ENCODE peak calls at places on chromosomes 5 and 9, in nine cellular contexts. F, V, O, L, C, I, W, R and E are unnamed samples. For H3K4me1, the result is how much of the 10 kb centered on the place peaks cover.

GRCh38 chr9:37311938-37312730 is 110.4 kb upstream of the GRHPR start:
- DNase-seq in F (no peak), V (no peak), O (no peak), L (no peak), C (no peak), I (no peak), W (no peak), R (no peak), E (no peak)

GRCh38 chr9:18706648-18707047 is 232.7 kb downstream of the ADAMTSL1 start:
- DNase-seq in F (no peak), V (no peak), O (no peak), L (no peak), C (no peak), I (no peak), W (no peak), R (no peak), E (no peak)

GRCh38 chr9:77866882-77867281 is 164.7 kb downstream of the GNAQ start:
- DNase-seq in F (no peak), V (no peak), O (no peak), L (no peak), C (no peak), I (no peak), W (no peak), R (no peak), E (no peak)

GRCh38 chr9:117258201-117258866 is 156.5 kb downstream of the ASTN2 start:
- DNase-seq in F (no peak), V (no peak), O (no peak), L (no peak), C (no peak), I (no peak), W (no peak), R (no peak), E (no peak)

GRCh38 chr9:92615790-92616189 is 54.1 kb downstream of the IPPK start:
- DNase-seq in F (no peak), V (no peak), O (no peak), L (no peak), C (no peak), I (no peak), W (no peak), R (no peak), E (no peak)

GRCh38 chr9:128901822-128902221 is 19.0 kb upstream of the PHYHD1 start:
- DNase-seq in F (no peak), V (no peak), O (no peak), L (no peak), C (no peak), I (no peak), W (no peak), R (no peak), E (no peak)

GRCh38 chr5:89351232-89351631 is 468.2 kb upstream of the MEF2C start:
- DNase-seq in F (no peak), V (no peak), O (no peak), L (no peak), C (no peak), I (no peak), W (no peak), R (no peak), E (no peak)

GRCh38 chr5:179930788-179931473 is 23.2 kb upstream of the TBC1D9B start:
- DNase-seq in F (no peak), V (no peak), O (no peak), L (no peak), C (no peak), I (no peak), W (no peak), R (no peak), E (no peak)

GRCh38 chr9:135515541-135515951 is 5.7 kb upstream of the LCN1 start:
- DNase-seq in F (no peak), V (no peak), O (no peak), L (peak), C (no peak), I (no peak), W (no peak), R (no peak), E (no peak)

GRCh38 chr5:157912621-157913325 is 53.8 kb upstream of the CLINT1 start:
- DNase-seq in F (peak), V (no peak), O (no peak), L (no peak), C (no peak), I (no peak), W (no peak), R (no peak), E (no peak)

GRCh38 chr9:128825923-128826702 is 3.5 kb downstream of the SPOUT1 start:
- DNase-seq in F (no peak), V (peak), O (no peak), L (no peak), C (peak), I (no peak), W (no peak), R (no peak), E (no peak)

GRCh38 chr5:157252741-157253465 is 13.0 kb upstream of the CYFIP2 start:
- DNase-seq in F (no peak), V (no peak), O (no peak), L (no peak), C (peak), I (no peak), W (peak), R (no peak), E (no peak)

GRCh38 chr9:37956423-37956820 is 52.5 kb upstream of the SLC25A51 start:
- DNase-seq in F (no peak), V (no peak), O (no peak), L (peak), C (no peak), I (no peak), W (no peak), R (no peak), E (no peak)

GRCh38 chr5:131262953-131263541 is 806 bp upstream of the CDC42SE2 start:
- DNase-seq in F (no peak), V (no peak), O (no peak), L (no peak), C (peak), I (no peak), W (no peak), R (no peak), E (no peak)

GRCh38 chr9:114580609-114581193 is 6.9 kb upstream of the ATP6V1G1 start:
- DNase-seq in F (peak), V (no peak), O (no peak), L (no peak), C (no peak), I (no peak), W (no peak), R (no peak), E (no peak)

GRCh38 chr9:4592886-4593285 is 69.2 kb upstream of the PLPP6 start:
- DNase-seq in F (no peak), V (no peak), O (no peak), L (no peak), C (no peak), I (no peak), W (no peak), R (no peak), E (no peak)

GRCh38 chr9:125601986-125602385 is 105.0 kb downstream of the MAPKAP1 start:
- DNase-seq in F (no peak), V (no peak), O (no peak), L (no peak), C (no peak), I (no peak), W (no peak), R (no peak), E (no peak)

GRCh38 chr9:88280816-88281382 is 107.3 kb upstream of the SPIN1 start:
- DNase-seq in F (peak), V (no peak), O (no peak), L (peak), C (peak), I (no peak), W (no peak), R (no peak), E (no peak)

GRCh38 chr9:85527331-85528015 is 214.3 kb downstream of the AGTPBP1 start:
- DNase-seq in F (no peak), V (no peak), O (no peak), L (no peak), C (no peak), I (no peak), W (no peak), R (no peak), E (peak)

GRCh38 chr5:107476783-107477182 is 194.0 kb downstream of the EFNA5 start:
- DNase-seq in F (peak), V (no peak), O (no peak), L (no peak), C (no peak), I (no peak), W (peak), R (no peak), E (no peak)

GRCh38 chr9:110669439-110669838 is 848 bp downstream of the MUSK start:
- DNase-seq in F (peak), V (no peak), O (no peak), L (no peak), C (no peak), I (no peak), W (no peak), R (no peak), E (no peak)

GRCh38 chr5:167639761-167640160 is 651.7 kb upstream of the WWC1 start:
- DNase-seq in F (no peak), V (no peak), O (no peak), L (no peak), C (no peak), I (no peak), W (no peak), R (no peak), E (no peak)
- H3K27ac ChIP-seq in F (no peak), V (peak), O (no peak), L (no peak), C (peak), I (no peak), W (no peak), R (no peak), E (no peak)

GRCh38 chr9:33110686-33111085 is 34.2 kb upstream of the SMU1 start:
- DNase-seq in F (no peak), V (no peak), O (no peak), L (no peak), C (no peak), I (no peak), W (no peak), R (no peak), E (no peak)

GRCh38 chr9:33111621-33112020 is 35.1 kb upstream of the SMU1 start:
- DNase-seq in F (no peak), V (no peak), O (no peak), L (no peak), C (no peak), I (no peak), W (no peak), R (no peak), E (no peak)

GRCh38 chr9:33108472-33108871 is 32.0 kb upstream of the SMU1 start:
- DNase-seq in F (no peak), V (no peak), O (no peak), L (no peak), C (no peak), I (no peak), W (no peak), R (no peak), E (no peak)

GRCh38 chr9:33109097-33109496 is 32.6 kb upstream of the SMU1 start:
- DNase-seq in F (no peak), V (no peak), O (no peak), L (no peak), C (no peak), I (no peak), W (no peak), R (no peak), E (no peak)

DNA sequence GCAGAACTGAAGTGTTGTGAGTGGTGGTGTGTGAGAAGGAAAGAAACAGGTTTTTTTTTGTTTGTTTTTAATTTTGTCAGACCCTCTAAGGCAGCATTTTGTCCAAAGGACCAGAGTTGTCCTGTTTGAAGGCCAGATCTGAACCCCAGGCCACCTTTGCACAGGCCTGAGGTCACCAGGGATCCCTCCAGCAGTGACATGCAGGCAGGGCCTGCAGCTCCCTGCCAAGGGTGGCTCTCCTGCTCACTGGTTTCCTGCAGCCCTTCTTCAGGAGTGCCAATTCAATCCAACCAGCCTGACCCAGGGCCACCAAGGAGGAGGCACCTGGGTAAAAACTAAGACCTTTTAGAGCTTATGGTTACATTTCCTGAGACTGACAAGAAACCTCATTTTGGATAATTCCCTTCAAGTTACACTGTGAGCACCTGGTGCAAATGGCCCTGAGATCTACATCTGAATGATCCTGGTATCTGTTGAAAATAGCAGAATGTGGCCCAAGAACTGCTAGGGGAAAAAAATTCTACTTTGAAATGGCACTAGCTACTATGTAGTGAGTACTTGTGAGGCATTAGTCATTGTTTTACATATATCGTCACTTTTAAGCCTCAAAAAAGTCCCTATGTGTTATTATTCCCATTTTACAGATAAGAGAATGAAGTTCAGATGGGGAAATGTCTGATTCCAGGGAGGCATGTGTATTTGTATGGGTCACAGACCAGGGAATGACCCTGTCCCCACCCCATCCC is 33.5 kb upstream of the SMU1 start:
- DNase-seq in F (no peak), V (no peak), O (no peak), L (no peak), C (no peak), I (no peak), W (no peak), R (no peak), E (no peak)
- H3K4me1 ChIP-seq in F (under half), V (under half), O (under half), L (under half), C (under half), I (under half), W (under half), R (under half), E (under half)

GRCh38 chr5:135436856-135437795 is 10.0 kb downstream of the DCANP1 start:
- DNase-seq in F (no peak), V (no peak), O (no peak), L (no peak), C (no peak), I (no peak), W (no peak), R (no peak), E (no peak)
- H3K27ac ChIP-seq in F (no peak), V (no peak), O (no peak), L (peak), C (peak), I (no peak), W (no peak), R (no peak), E (no peak)

DNA sequence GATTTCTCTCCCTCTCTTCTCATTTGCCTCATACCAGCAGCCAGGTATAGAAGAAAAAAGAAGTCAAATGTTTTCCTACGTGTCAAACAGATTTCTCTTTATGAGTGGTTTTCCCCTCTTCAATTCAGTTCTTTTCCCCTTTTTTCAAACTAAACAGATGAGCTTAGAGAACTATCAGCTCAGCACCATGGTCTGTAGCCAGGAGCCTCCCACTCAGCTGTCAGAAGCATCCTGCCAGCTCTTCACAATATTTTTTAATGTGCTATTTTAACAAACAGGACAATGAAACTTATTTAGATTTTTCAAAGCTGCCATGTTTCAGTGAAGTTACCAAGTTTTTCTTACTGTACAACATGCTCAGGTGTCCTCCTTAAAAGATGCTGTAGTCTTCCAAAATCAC is 63.5 kb downstream of the CMYA5 start:
- DNase-seq in F (no peak), V (no peak), O (no peak), L (no peak), C (no peak), I (no peak), W (no peak), R (no peak), E (no peak)
- H3K4me1 ChIP-seq in F (under half), V (under half), O (under half), L (under half), C (under half), I (under half), W (under half), R (under half), E (under half)

GRCh38 chr5:36267905-36268304 is 26.2 kb upstream of the NADK2 start:
- DNase-seq in F (no peak), V (no peak), O (no peak), L (no peak), C (no peak), I (no peak), W (no peak), R (no peak), E (no peak)
- H3K27ac ChIP-seq in F (no peak), V (no peak), O (no peak), L (no peak), C (no peak), I (no peak), W (no peak), R (no peak), E (no peak)

DNA sequence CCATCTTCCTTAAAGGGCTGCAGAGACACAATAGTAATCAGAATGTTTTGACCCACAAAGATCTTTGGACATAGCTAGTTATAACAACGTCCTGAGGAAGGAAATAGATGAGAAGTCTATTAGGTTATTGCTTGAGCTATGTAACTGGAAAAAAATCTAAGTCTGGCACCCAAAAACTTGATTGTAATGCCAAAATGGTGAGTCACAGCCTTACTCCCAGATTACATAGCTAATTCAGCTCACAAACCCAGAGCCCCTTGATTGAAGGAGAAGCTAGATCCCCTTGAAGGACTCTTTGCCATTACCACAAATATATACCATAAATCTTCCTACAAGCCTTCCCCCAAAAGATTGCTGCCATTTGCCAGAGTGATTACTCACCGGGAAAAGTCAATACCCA is 341.8 kb upstream of the KIF2A start:
- DNase-seq in F (no peak), V (no peak), O (no peak), L (no peak), C (no peak), I (no peak), W (no peak), R (no peak), E (no peak)
- H3K4me1 ChIP-seq in F (under half), V (under half), O (under half), L (under half), C (under half), I (under half), W (under half), R (under half), E (under half)

DNA sequence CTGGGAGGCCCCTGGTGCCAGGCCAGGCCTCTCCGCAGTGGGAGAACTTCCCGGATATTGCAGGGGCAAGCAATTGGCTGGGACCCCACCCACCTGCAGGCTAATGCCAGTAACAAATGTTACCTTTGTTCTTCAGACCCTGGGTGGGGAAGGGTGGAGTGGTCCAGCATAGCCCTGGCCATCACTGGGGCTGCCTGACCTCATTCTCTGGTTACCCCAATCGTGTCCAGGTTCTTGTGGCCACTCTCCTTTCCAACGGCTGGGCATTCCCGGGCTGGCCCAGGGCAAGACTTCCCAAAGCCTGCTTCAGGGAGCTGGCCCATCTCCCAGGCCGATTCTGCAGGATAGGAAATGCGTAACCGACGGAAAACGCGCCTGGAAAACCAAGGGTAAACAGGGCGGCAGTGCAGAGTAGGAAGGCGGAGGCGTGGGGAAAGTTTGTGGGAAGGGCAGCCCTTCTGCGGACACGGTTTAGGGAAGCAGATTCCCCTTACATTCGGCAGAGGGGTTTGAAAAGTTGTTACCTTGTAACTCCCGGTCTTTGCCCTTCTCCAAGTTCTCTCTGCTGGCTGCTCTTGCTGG is 3.6 kb downstream of the NRARP start:
- DNase-seq in F (no peak), V (no peak), O (peak), L (peak), C (no peak), I (peak), W (no peak), R (no peak), E (peak)
- H3K27ac ChIP-seq in F (no peak), V (no peak), O (peak), L (peak), C (no peak), I (peak), W (no peak), R (peak), E (peak)

GRCh38 chr5:177495243-177496060 is 2.0 kb downstream of the PDLIM7 start:
- DNase-seq in F (peak), V (no peak), O (peak), L (peak), C (peak), I (peak), W (no peak), R (no peak), E (peak)
- H3K4me1 ChIP-seq in F (under half), V (half or more), O (under half), L (under half), C (under half), I (half or more), W (under half), R (half or more), E (under half)